ENCODE peak calls at places on chromosome 4, in ten cellular contexts. One of them, this sample, is unnamed.

GRCh38 chr4:87973283-87974169 is 2.0 kb upstream of the SPP1 start:
- DNase-seq in stomach: peak; percentile 45
- DNase-seq in upper lobe of right lung: no peak
- DNase-seq in testis: peak; percentile 75
- DNase-seq in transverse colon: peak; percentile 30
- DNase-seq in cardiac muscle cell: peak; percentile 69
- DNase-seq in RWPE1: peak; percentile 46
- DNase-seq in neuronal stem cell: peak; percentile 44
- DNase-seq in effector memory CD4-positive, alpha-beta T cell: no peak
- DNase-seq in hepatocyte: peak; percentile 73
- DNase-seq in this sample: no peak

GRCh38 chr4:6095023-6095817 is 77.0 kb upstream of the C4orf50 start:
- DNase-seq in RWPE1: no peak
- DNase-seq in hepatocyte: peak; percentile 57
- DNase-seq in transverse colon: no peak
- DNase-seq in neuronal stem cell: no peak
- DNase-seq in stomach: no peak
- DNase-seq in cardiac muscle cell: no peak
- DNase-seq in testis: no peak
- DNase-seq in upper lobe of right lung: no peak
- DNase-seq in effector memory CD4-positive, alpha-beta T cell: no peak
- DNase-seq in this sample: no peak

GRCh38 chr4:1239141-1239948 is 9.6 kb downstream of the CTBP1 start:
- DNase-seq in hepatocyte: no peak
- DNase-seq in transverse colon: peak; percentile 7
- DNase-seq in stomach: no peak
- DNase-seq in cardiac muscle cell: no peak
- DNase-seq in effector memory CD4-positive, alpha-beta T cell: no peak
- DNase-seq in upper lobe of right lung: peak; percentile 56
- DNase-seq in neuronal stem cell: no peak
- DNase-seq in testis: no peak
- DNase-seq in RWPE1: no peak
- DNase-seq in this sample: no peak

GRCh38 chr4:110087116-110087708 is 111.2 kb downstream of the ELOVL6 start:
- DNase-seq in transverse colon: no peak
- DNase-seq in testis: no peak
- DNase-seq in cardiac muscle cell: no peak
- DNase-seq in neuronal stem cell: no peak
- DNase-seq in effector memory CD4-positive, alpha-beta T cell: no peak
- DNase-seq in stomach: no peak
- DNase-seq in upper lobe of right lung: no peak
- DNase-seq in hepatocyte: peak; percentile 11
- DNase-seq in RWPE1: peak; percentile 64
- DNase-seq in this sample: no peak

GRCh38 chr4:159106636-159107035 is 3.8 kb downstream of the RAPGEF2 start:
- DNase-seq in transverse colon: no peak
- DNase-seq in neuronal stem cell: no peak
- DNase-seq in upper lobe of right lung: no peak
- DNase-seq in effector memory CD4-positive, alpha-beta T cell: no peak
- DNase-seq in hepatocyte: no peak
- DNase-seq in testis: no peak
- DNase-seq in stomach: no peak
- DNase-seq in RWPE1: no peak
- DNase-seq in cardiac muscle cell: no peak
- DNase-seq in this sample: no peak

GRCh38 chr4:130035391-130035790 is 939.4 kb downstream of the C4orf33 start:
- DNase-seq in RWPE1: no peak
- DNase-seq in upper lobe of right lung: no peak
- DNase-seq in hepatocyte: no peak
- DNase-seq in testis: no peak
- DNase-seq in transverse colon: no peak
- DNase-seq in neuronal stem cell: no peak
- DNase-seq in cardiac muscle cell: no peak
- DNase-seq in stomach: no peak
- DNase-seq in effector memory CD4-positive, alpha-beta T cell: no peak
- DNase-seq in this sample: no peak

GRCh38 chr4:38982356-38983095 is 49.7 kb downstream of the TMEM156 start:
- DNase-seq in upper lobe of right lung: no peak
- DNase-seq in neuronal stem cell: no peak
- DNase-seq in hepatocyte: no peak
- DNase-seq in transverse colon: no peak
- DNase-seq in stomach: no peak
- DNase-seq in effector memory CD4-positive, alpha-beta T cell: no peak
- DNase-seq in testis: no peak
- DNase-seq in RWPE1: no peak
- DNase-seq in cardiac muscle cell: no peak
- DNase-seq in this sample: no peak

GRCh38 chr4:5205981-5206380 is 154.7 kb downstream of the STK32B start:
- DNase-seq in cardiac muscle cell: no peak
- DNase-seq in RWPE1: no peak
- DNase-seq in testis: no peak
- DNase-seq in stomach: no peak
- DNase-seq in hepatocyte: no peak
- DNase-seq in effector memory CD4-positive, alpha-beta T cell: no peak
- DNase-seq in upper lobe of right lung: no peak
- DNase-seq in neuronal stem cell: no peak
- DNase-seq in transverse colon: no peak
- DNase-seq in this sample: no peak

GRCh38 chr4:81796790-81797528 is 325.3 kb upstream of the RASGEF1B start:
- DNase-seq in upper lobe of right lung: no peak
- DNase-seq in cardiac muscle cell: no peak
- DNase-seq in hepatocyte: no peak
- DNase-seq in RWPE1: no peak
- DNase-seq in testis: no peak
- DNase-seq in stomach: no peak
- DNase-seq in transverse colon: no peak
- DNase-seq in effector memory CD4-positive, alpha-beta T cell: no peak
- DNase-seq in neuronal stem cell: no peak
- DNase-seq in this sample: no peak

GRCh38 chr4:161817822-161818412 is 345.9 kb downstream of the FSTL5 start:
- DNase-seq in RWPE1: no peak
- DNase-seq in neuronal stem cell: no peak
- DNase-seq in upper lobe of right lung: peak; percentile 44
- DNase-seq in cardiac muscle cell: no peak
- DNase-seq in effector memory CD4-positive, alpha-beta T cell: no peak
- DNase-seq in testis: no peak
- DNase-seq in stomach: no peak
- DNase-seq in transverse colon: no peak
- DNase-seq in hepatocyte: no peak
- DNase-seq in this sample: no peak

GRCh38 chr4:139921551-139922184 is 232.3 kb downstream of the MAML3 start:
- DNase-seq in RWPE1: no peak
- DNase-seq in hepatocyte: no peak
- DNase-seq in neuronal stem cell: no peak
- DNase-seq in cardiac muscle cell: no peak
- DNase-seq in transverse colon: peak; percentile 20
- DNase-seq in effector memory CD4-positive, alpha-beta T cell: no peak
- DNase-seq in testis: no peak
- DNase-seq in upper lobe of right lung: peak; percentile 65
- DNase-seq in stomach: peak; percentile 83
- DNase-seq in this sample: no peak

GRCh38 chr4:53507671-53508286 is 83.5 kb downstream of the LNX1 start:
- DNase-seq in upper lobe of right lung: no peak
- DNase-seq in neuronal stem cell: no peak
- DNase-seq in effector memory CD4-positive, alpha-beta T cell: no peak
- DNase-seq in RWPE1: no peak
- DNase-seq in hepatocyte: no peak
- DNase-seq in testis: peak; percentile 43
- DNase-seq in cardiac muscle cell: no peak
- DNase-seq in stomach: peak; percentile 67
- DNase-seq in transverse colon: no peak
- DNase-seq in this sample: no peak

GRCh38 chr4:107153228-107153627 is 117.1 kb upstream of the DKK2 start:
- DNase-seq in hepatocyte: peak; percentile 15
- DNase-seq in cardiac muscle cell: peak; percentile 10
- DNase-seq in testis: peak; percentile 25
- DNase-seq in effector memory CD4-positive, alpha-beta T cell: no peak
- DNase-seq in transverse colon: peak; percentile 29
- DNase-seq in neuronal stem cell: peak; percentile 4
- DNase-seq in RWPE1: no peak
- DNase-seq in upper lobe of right lung: no peak
- DNase-seq in stomach: no peak
- DNase-seq in this sample: no peak

GRCh38 chr4:107148922-107149321 is 112.8 kb upstream of the DKK2 start:
- DNase-seq in effector memory CD4-positive, alpha-beta T cell: no peak
- DNase-seq in cardiac muscle cell: no peak
- DNase-seq in RWPE1: no peak
- DNase-seq in stomach: no peak
- DNase-seq in transverse colon: no peak
- DNase-seq in neuronal stem cell: no peak
- DNase-seq in upper lobe of right lung: no peak
- DNase-seq in hepatocyte: no peak
- DNase-seq in testis: no peak
- DNase-seq in this sample: no peak

GRCh38 chr4:107151173-107151572 is 115.1 kb upstream of the DKK2 start:
- DNase-seq in neuronal stem cell: no peak
- DNase-seq in transverse colon: no peak
- DNase-seq in hepatocyte: no peak
- DNase-seq in RWPE1: no peak
- DNase-seq in stomach: no peak
- DNase-seq in upper lobe of right lung: no peak
- DNase-seq in testis: no peak
- DNase-seq in effector memory CD4-positive, alpha-beta T cell: no peak
- DNase-seq in cardiac muscle cell: no peak
- DNase-seq in this sample: no peak

GRCh38 chr4:107147864-107148263 is 111.8 kb upstream of the DKK2 start:
- DNase-seq in stomach: no peak
- DNase-seq in effector memory CD4-positive, alpha-beta T cell: no peak
- DNase-seq in testis: no peak
- DNase-seq in neuronal stem cell: no peak
- DNase-seq in hepatocyte: no peak
- DNase-seq in cardiac muscle cell: no peak
- DNase-seq in RWPE1: no peak
- DNase-seq in upper lobe of right lung: no peak
- DNase-seq in transverse colon: no peak
- DNase-seq in this sample: no peak
- H3K27ac ChIP-seq in stomach: no peak overlapping the region
- H3K27ac ChIP-seq in effector memory CD4-positive, alpha-beta T cell: no peak overlapping the region
- H3K27ac ChIP-seq in testis: no peak overlapping the region
- H3K27ac ChIP-seq in neuronal stem cell: no peak overlapping the region
- H3K27ac ChIP-seq in hepatocyte: no peak overlapping the region
- H3K27ac ChIP-seq in cardiac muscle cell: no peak overlapping the region
- H3K27ac ChIP-seq in RWPE1: no peak overlapping the region
- H3K27ac ChIP-seq in upper lobe of right lung: no peak overlapping the region
- H3K27ac ChIP-seq in transverse colon: no peak overlapping the region
- H3K27ac ChIP-seq in this sample: no peak overlapping the region

GRCh38 chr4:101357751-101358150 is 10.4 kb upstream of the PPP3CA start:
- DNase-seq in neuronal stem cell: no peak
- DNase-seq in hepatocyte: no peak
- DNase-seq in testis: no peak
- DNase-seq in stomach: no peak
- DNase-seq in transverse colon: no peak
- DNase-seq in effector memory CD4-positive, alpha-beta T cell: no peak
- DNase-seq in cardiac muscle cell: no peak
- DNase-seq in RWPE1: no peak
- DNase-seq in upper lobe of right lung: no peak
- DNase-seq in this sample: no peak

GRCh38 chr4:101356928-101357327 is 9.6 kb upstream of the PPP3CA start:
- DNase-seq in transverse colon: no peak
- DNase-seq in upper lobe of right lung: no peak
- DNase-seq in testis: no peak
- DNase-seq in neuronal stem cell: no peak
- DNase-seq in stomach: peak; percentile 68
- DNase-seq in cardiac muscle cell: no peak
- DNase-seq in RWPE1: peak; percentile 92
- DNase-seq in hepatocyte: peak; percentile 71
- DNase-seq in effector memory CD4-positive, alpha-beta T cell: no peak
- DNase-seq in this sample: no peak

GRCh38 chr4:101349346-101350064 is 2.2 kb upstream of the PPP3CA start:
- DNase-seq in transverse colon: peak; percentile 51
- DNase-seq in RWPE1: peak; percentile 64
- DNase-seq in upper lobe of right lung: peak; percentile 78
- DNase-seq in hepatocyte: no peak
- DNase-seq in cardiac muscle cell: no peak
- DNase-seq in stomach: peak; percentile 80
- DNase-seq in effector memory CD4-positive, alpha-beta T cell: no peak
- DNase-seq in testis: peak; percentile 24
- DNase-seq in neuronal stem cell: no peak
- DNase-seq in this sample: peak; percentile 1

GRCh38 chr4:101355767-101356702 is 8.7 kb upstream of the PPP3CA start:
- DNase-seq in upper lobe of right lung: no peak
- DNase-seq in RWPE1: peak; percentile 71
- DNase-seq in transverse colon: no peak
- DNase-seq in hepatocyte: peak; percentile 60
- DNase-seq in cardiac muscle cell: no peak
- DNase-seq in testis: no peak
- DNase-seq in neuronal stem cell: no peak
- DNase-seq in stomach: no peak
- DNase-seq in effector memory CD4-positive, alpha-beta T cell: no peak
- DNase-seq in this sample: no peak

DNA sequence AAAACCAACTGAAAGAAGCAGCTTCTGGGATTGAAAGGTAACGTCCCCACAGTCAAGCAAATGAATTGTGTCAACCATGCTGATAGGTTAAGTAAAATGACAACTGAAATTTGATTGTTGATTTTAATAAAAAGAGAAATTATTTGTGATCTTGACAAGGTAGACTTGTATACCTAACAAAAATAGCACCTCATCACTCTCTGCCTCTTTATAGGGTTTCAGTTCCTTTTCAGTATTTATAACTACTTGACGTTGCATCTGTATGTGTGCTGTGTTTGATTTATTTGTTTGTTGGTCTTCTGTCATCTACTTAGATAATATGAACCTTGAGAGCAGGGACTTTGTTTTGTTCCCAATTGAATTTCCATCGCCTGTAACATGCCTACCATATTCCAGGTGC is 7.9 kb upstream of the PPP3CA start:
- DNase-seq in testis: no peak
- DNase-seq in RWPE1: no peak
- DNase-seq in upper lobe of right lung: no peak
- DNase-seq in effector memory CD4-positive, alpha-beta T cell: no peak
- DNase-seq in stomach: no peak
- DNase-seq in transverse colon: no peak
- DNase-seq in cardiac muscle cell: no peak
- DNase-seq in neuronal stem cell: no peak
- DNase-seq in hepatocyte: no peak
- DNase-seq in this sample: no peak
- H3K27ac ChIP-seq in testis: no peak overlapping the region
- H3K27ac ChIP-seq in RWPE1: no peak overlapping the region
- H3K27ac ChIP-seq in upper lobe of right lung: no peak overlapping the region
- H3K27ac ChIP-seq in effector memory CD4-positive, alpha-beta T cell: no peak overlapping the region
- H3K27ac ChIP-seq in stomach: no peak overlapping the region
- H3K27ac ChIP-seq in transverse colon: no peak overlapping the region
- H3K27ac ChIP-seq in cardiac muscle cell: no peak overlapping the region
- H3K27ac ChIP-seq in neuronal stem cell: no peak overlapping the region
- H3K27ac ChIP-seq in hepatocyte: peak overlapping the region; percentile 83
- H3K27ac ChIP-seq in this sample: no peak overlapping the region

GRCh38 chr4:74230902-74231499 is 73.1 kb downstream of the MTHFD2L start:
- DNase-seq in neuronal stem cell: no peak
- DNase-seq in transverse colon: peak; percentile 74
- DNase-seq in cardiac muscle cell: no peak
- DNase-seq in RWPE1: peak; percentile 57
- DNase-seq in testis: no peak
- DNase-seq in effector memory CD4-positive, alpha-beta T cell: no peak
- DNase-seq in upper lobe of right lung: no peak
- DNase-seq in stomach: peak; percentile 52
- DNase-seq in hepatocyte: no peak
- DNase-seq in this sample: no peak
- H3K27ac ChIP-seq in neuronal stem cell: no peak overlapping the region
- H3K27ac ChIP-seq in transverse colon: peak overlapping the region; percentile 44
- H3K27ac ChIP-seq in cardiac muscle cell: no peak overlapping the region
- H3K27ac ChIP-seq in RWPE1: peak overlapping the region; percentile 72
- H3K27ac ChIP-seq in testis: no peak overlapping the region
- H3K27ac ChIP-seq in effector memory CD4-positive, alpha-beta T cell: no peak overlapping the region
- H3K27ac ChIP-seq in upper lobe of right lung: peak overlapping the region; percentile 14
- H3K27ac ChIP-seq in stomach: peak overlapping the region; percentile 71
- H3K27ac ChIP-seq in hepatocyte: no peak overlapping the region
- H3K27ac ChIP-seq in this sample: no peak overlapping the region

GRCh38 chr4:36341936-36342335 is 60.5 kb downstream of the DTHD1 start:
- DNase-seq in cardiac muscle cell: no peak
- DNase-seq in stomach: no peak
- DNase-seq in neuronal stem cell: no peak
- DNase-seq in hepatocyte: no peak
- DNase-seq in transverse colon: no peak
- DNase-seq in testis: no peak
- DNase-seq in effector memory CD4-positive, alpha-beta T cell: no peak
- DNase-seq in upper lobe of right lung: no peak
- DNase-seq in RWPE1: no peak
- DNase-seq in this sample: no peak
- H3K27ac ChIP-seq in cardiac muscle cell: no peak overlapping the region
- H3K27ac ChIP-seq in stomach: no peak overlapping the region
- H3K27ac ChIP-seq in neuronal stem cell: no peak overlapping the region
- H3K27ac ChIP-seq in hepatocyte: no peak overlapping the region
- H3K27ac ChIP-seq in transverse colon: no peak overlapping the region
- H3K27ac ChIP-seq in testis: no peak overlapping the region
- H3K27ac ChIP-seq in effector memory CD4-positive, alpha-beta T cell: no peak overlapping the region
- H3K27ac ChIP-seq in upper lobe of right lung: no peak overlapping the region
- H3K27ac ChIP-seq in RWPE1: no peak overlapping the region
- H3K27ac ChIP-seq in this sample: no peak overlapping the region